ENCODE peak calls at places on chromosomes 4 and X, in eight cellular contexts. Q is breast epithelium, S is HCT116, Y is HepG2, M is stomach, J is ovary, P is right lobe of liver, C is Peyer's patch. D is an unnamed sample.

GRCh38 chr4:56844817-56845580 is 23.5 kb upstream of the SPINK2 start:
- DNase-seq in Q (no peak), S (no peak), Y (no peak), M (no peak), J (no peak), P (no peak), C (no peak), D (no peak)

GRCh38 chr4:3253808-3254207 is 4.8 kb downstream of the MSANTD1 start:
- DNase-seq in Q (peak; percentile 40), S (no peak), Y (no peak), M (no peak), J (no peak), P (peak; percentile 14), C (no peak), D (no peak)

GRCh38 chrX:50648151-50648550 is 165.8 kb downstream of the SHROOM4 start:
- DNase-seq in Q (no peak), S (no peak), Y (no peak), M (no peak), J (no peak), P (no peak), C (no peak), D (no peak)

GRCh38 chr4:53362093-53362492 is 3.8 kb downstream of the SCFD2 start:
- DNase-seq in Q (no peak), S (no peak), Y (no peak), M (no peak), J (no peak), P (no peak), C (no peak), D (no peak)

GRCh38 chrX:104310084-104310483 is 55.4 kb upstream of the ESX1 start:
- DNase-seq in Q (no peak), S (no peak), Y (no peak), M (no peak), J (no peak), P (no peak), C (no peak), D (no peak)

GRCh38 chr4:119832731-119833233 is 204.2 kb upstream of the PDE5A start:
- DNase-seq in Q (no peak), S (no peak), Y (no peak), M (no peak), J (no peak), P (no peak), C (no peak), D (no peak)

GRCh38 chr4:174383783-174384182 is 100.1 kb downstream of the CEP44 start:
- DNase-seq in Q (no peak), S (no peak), Y (no peak), M (no peak), J (no peak), P (no peak), C (no peak), D (no peak)

GRCh38 chrX:68942797-68943196 is 114.0 kb downstream of the EFNB1 start:
- DNase-seq in Q (no peak), S (no peak), Y (no peak), M (no peak), J (no peak), P (no peak), C (no peak), D (no peak)

DNA sequence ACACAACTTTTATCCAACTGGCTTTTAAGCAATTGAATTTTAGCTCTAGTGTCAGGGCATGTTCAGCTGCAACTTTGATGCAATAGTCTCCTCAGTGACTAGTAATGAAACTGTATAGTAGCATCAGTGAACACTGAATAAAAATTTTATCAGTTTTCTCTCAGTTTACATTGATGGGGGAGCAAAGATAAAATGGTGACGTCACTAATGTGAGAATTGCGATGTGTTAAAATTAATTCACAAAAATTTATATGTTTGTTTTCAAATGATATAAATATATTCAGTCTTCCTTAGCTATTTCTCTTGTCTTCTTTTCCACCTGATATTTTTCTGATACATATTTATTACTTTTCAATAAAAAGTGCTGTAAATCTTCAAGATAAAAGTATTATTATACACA is 508.8 kb upstream of the AGA start:
- DNase-seq in Q (no peak), S (no peak), Y (no peak), M (no peak), J (no peak), P (no peak), C (no peak), D (no peak)
- TF ChIP-seq CTCF in Q (no peak), S (no peak), Y (no peak), M (no peak), J (no peak), P (no peak), C (no peak), D (no peak)

DNA sequence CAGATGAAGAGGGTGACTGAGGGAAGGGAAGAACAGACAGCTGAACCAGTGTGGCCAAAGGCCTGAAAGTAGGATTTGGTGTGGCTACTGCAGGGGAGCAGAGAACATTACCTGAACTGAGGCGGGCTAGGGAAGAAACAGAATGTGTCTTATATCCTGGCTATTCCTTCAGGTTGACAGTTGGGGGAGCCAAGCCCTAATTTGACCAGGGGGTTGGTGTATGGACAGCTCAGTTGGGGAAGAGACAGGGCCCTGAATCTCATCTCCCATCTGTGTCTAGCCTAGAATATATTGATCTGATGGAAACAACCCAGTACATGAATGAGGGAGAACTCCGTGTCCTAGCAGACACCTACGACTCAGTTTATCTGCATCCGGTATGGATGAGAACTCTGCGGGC is 4.2 kb downstream of the HDAC6 start:
- DNase-seq in Q (no peak), S (no peak), Y (no peak), M (no peak), J (no peak), P (no peak), C (no peak), D (no peak)
- H3K27me3 ChIP-seq in Q (no peaks in the 10 kb centered on the region), S (no peaks in the 10 kb centered on the region), Y (no peaks in the 10 kb centered on the region), M (no peaks in the 10 kb centered on the region), J (no peaks in the 10 kb centered on the region), P (no peaks in the 10 kb centered on the region), C (no peaks in the 10 kb centered on the region), D (no peaks in the 10 kb centered on the region)

DNA sequence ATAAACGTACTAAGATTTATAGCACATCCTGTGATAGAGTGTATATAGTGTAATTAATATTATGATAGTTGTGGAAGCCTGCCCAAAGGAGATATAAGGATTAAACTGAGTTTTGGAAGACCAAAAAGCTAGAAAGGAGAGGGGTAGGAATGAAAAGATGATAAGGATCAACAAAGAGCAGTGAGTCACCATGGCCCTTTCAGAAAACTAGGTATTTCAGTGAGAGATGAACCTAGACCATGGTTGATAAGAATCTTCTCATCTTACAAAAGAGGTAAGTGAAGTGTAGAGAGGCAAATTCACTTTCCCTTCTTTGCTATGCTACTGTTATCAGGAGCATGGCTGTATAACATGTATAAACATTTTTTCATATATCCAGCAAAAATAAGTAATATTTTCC is 133.8 kb upstream of the PLAC1 start:
- DNase-seq in Q (no peak), S (no peak), Y (no peak), M (no peak), J (no peak), P (no peak), C (no peak), D (no peak)
- TF ChIP-seq POLR2A in Q (no peak), S (no peak), Y (no peak), M (no peak), J (no peak), P (no peak), C (no peak), D (no peak)

DNA sequence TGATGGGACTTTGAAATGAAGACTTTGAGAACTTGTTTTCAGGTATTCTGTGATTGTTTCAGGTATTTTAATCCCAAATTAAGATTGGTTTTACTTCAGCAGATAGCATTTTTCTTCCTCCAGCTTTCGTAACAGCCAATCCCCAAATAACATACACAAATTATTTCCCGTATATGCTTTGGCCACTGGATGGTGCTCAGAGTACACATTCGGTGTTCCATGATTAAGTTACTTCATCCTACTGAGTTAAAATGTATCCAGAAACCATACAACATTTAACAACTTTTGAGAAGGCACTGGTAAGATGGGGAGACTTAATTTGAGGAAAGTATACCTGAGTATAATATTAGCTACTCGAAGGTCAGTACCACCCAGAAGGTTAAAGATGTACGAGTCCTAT is 233.4 kb upstream of the FAM47A start:
- DNase-seq in Q (no peak), S (no peak), Y (no peak), M (no peak), J (no peak), P (no peak), C (no peak), D (no peak)
- TF ChIP-seq CTCF in Q (peak; percentile 30), S (no peak), Y (no peak), M (no peak), J (peak; percentile 41), P (peak; percentile 53), C (peak; percentile 60), D (no peak)

D was measured in prostate gland.